ENCODE peak calls at places on chromosomes 12 and 14, in six cellular contexts. One of them, this sample, is unnamed.
A peak's percentile ranks its signal among the peaks of the same experiment; 100 is the strongest.

GRCh38 chr14:89242871-89243270 is 174.2 kb downstream of the FOXN3 start:
- DNase-seq in IMR-90: no peak
- DNase-seq in keratinocyte: no peak
- DNase-seq in AG04449: no peak
- DNase-seq in cardiac fibroblast: no peak
- DNase-seq in breast epithelium: no peak
- DNase-seq in this sample: peak; percentile 17

GRCh38 chr12:40727774-40728483 is 35.7 kb downstream of the CNTN1 start:
- DNase-seq in cardiac fibroblast: no peak
- DNase-seq in keratinocyte: no peak
- DNase-seq in breast epithelium: no peak
- DNase-seq in AG04449: no peak
- DNase-seq in IMR-90: no peak
- DNase-seq in this sample: no peak

GRCh38 chr12:19755141-19755540 is 315.8 kb downstream of the AEBP2 start:
- DNase-seq in breast epithelium: no peak
- DNase-seq in AG04449: no peak
- DNase-seq in keratinocyte: no peak
- DNase-seq in IMR-90: no peak
- DNase-seq in cardiac fibroblast: no peak
- DNase-seq in this sample: no peak

GRCh38 chr12:50971946-50972345 is 19.6 kb downstream of the HIGD1C start:
- DNase-seq in IMR-90: peak; percentile 51
- DNase-seq in AG04449: no peak
- DNase-seq in breast epithelium: no peak
- DNase-seq in cardiac fibroblast: peak; percentile 41
- DNase-seq in keratinocyte: no peak
- DNase-seq in this sample: peak; percentile 26

GRCh38 chr12:80188566-80188965 is 89.2 kb downstream of the OTOGL start:
- DNase-seq in cardiac fibroblast: no peak
- DNase-seq in IMR-90: peak; percentile 49
- DNase-seq in breast epithelium: no peak
- DNase-seq in keratinocyte: no peak
- DNase-seq in AG04449: no peak
- DNase-seq in this sample: no peak

GRCh38 chr12:48999371-49000131 is at the start of gene DDN:
- DNase-seq in breast epithelium: no peak
- DNase-seq in AG04449: no peak
- DNase-seq in cardiac fibroblast: peak; percentile 40
- DNase-seq in IMR-90: peak; percentile 52
- DNase-seq in keratinocyte: no peak
- DNase-seq in this sample: peak; percentile 55

GRCh38 chr14:61698216-61698980 is 3.1 kb downstream of the HIF1A start:
- DNase-seq in IMR-90: no peak
- DNase-seq in breast epithelium: no peak
- DNase-seq in AG04449: no peak
- DNase-seq in cardiac fibroblast: peak; percentile 63
- DNase-seq in keratinocyte: no peak
- DNase-seq in this sample: peak; percentile 60

GRCh38 chr14:104246401-104247335 is 108.3 kb downstream of the KIF26A start:
- DNase-seq in AG04449: no peak
- DNase-seq in breast epithelium: no peak
- DNase-seq in keratinocyte: no peak
- DNase-seq in cardiac fibroblast: no peak
- DNase-seq in IMR-90: no peak
- DNase-seq in this sample: no peak

GRCh38 chr12:59500335-59500734 is 95.5 kb upstream of the SLC16A7 start:
- DNase-seq in cardiac fibroblast: no peak
- DNase-seq in breast epithelium: no peak
- DNase-seq in IMR-90: no peak
- DNase-seq in AG04449: no peak
- DNase-seq in keratinocyte: no peak
- DNase-seq in this sample: no peak

GRCh38 chr12:97404093-97404492 is 58.5 kb upstream of the RMST start:
- DNase-seq in AG04449: no peak
- DNase-seq in breast epithelium: no peak
- DNase-seq in keratinocyte: no peak
- DNase-seq in cardiac fibroblast: no peak
- DNase-seq in IMR-90: no peak
- DNase-seq in this sample: no peak

GRCh38 chr14:73661872-73662271 is 17.1 kb downstream of the DNAL1 start:
- DNase-seq in cardiac fibroblast: peak; percentile 28
- DNase-seq in AG04449: no peak
- DNase-seq in IMR-90: peak; percentile 57
- DNase-seq in keratinocyte: no peak
- DNase-seq in breast epithelium: no peak
- DNase-seq in this sample: no peak

GRCh38 chr12:124636138-124636968 is 68.9 kb upstream of the NCOR2 start:
- DNase-seq in IMR-90: peak; percentile 46
- DNase-seq in AG04449: no peak
- DNase-seq in keratinocyte: peak; percentile 84
- DNase-seq in cardiac fibroblast: peak; percentile 87
- DNase-seq in breast epithelium: no peak
- DNase-seq in this sample: peak; percentile 57

GRCh38 chr12:12899530-12900380 is 8.4 kb downstream of the GPRC5A start:
- DNase-seq in cardiac fibroblast: peak; percentile 98
- DNase-seq in keratinocyte: peak; percentile 63
- DNase-seq in breast epithelium: no peak
- DNase-seq in IMR-90: peak; percentile 98
- DNase-seq in AG04449: peak; percentile 86
- DNase-seq in this sample: peak; percentile 99

GRCh38 chr12:116990971-116991966 is 80.5 kb downstream of the FBXW8 start:
- DNase-seq in breast epithelium: no peak
- DNase-seq in AG04449: peak; percentile 59
- DNase-seq in keratinocyte: no peak
- DNase-seq in IMR-90: peak; percentile 83
- DNase-seq in cardiac fibroblast: peak; percentile 14
- DNase-seq in this sample: peak; percentile 29

GRCh38 chr12:126784328-126784921 is 1482.5 kb upstream of the TMEM132C start:
- DNase-seq in keratinocyte: no peak
- DNase-seq in cardiac fibroblast: peak; percentile 62
- DNase-seq in AG04449: no peak
- DNase-seq in IMR-90: no peak
- DNase-seq in breast epithelium: no peak
- DNase-seq in this sample: peak; percentile 14

GRCh38 chr14:52272375-52272774 is 4.9 kb downstream of the PTGDR start:
- DNase-seq in AG04449: no peak
- DNase-seq in breast epithelium: no peak
- DNase-seq in keratinocyte: no peak
- DNase-seq in IMR-90: peak; percentile 40
- DNase-seq in cardiac fibroblast: peak; percentile 73
- DNase-seq in this sample: peak; percentile 68

GRCh38 chr14:91509878-91510170 is 286 bp downstream of the PPP4R3A start:
- DNase-seq in cardiac fibroblast: no peak
- DNase-seq in breast epithelium: no peak
- DNase-seq in keratinocyte: no peak
- DNase-seq in AG04449: no peak
- DNase-seq in IMR-90: no peak
- DNase-seq in this sample: no peak

GRCh38 chr12:71955946-71956345 is 17.3 kb downstream of the TPH2 start:
- DNase-seq in IMR-90: peak; percentile 89
- DNase-seq in breast epithelium: no peak
- DNase-seq in AG04449: no peak
- DNase-seq in keratinocyte: no peak
- DNase-seq in cardiac fibroblast: peak; percentile 33
- DNase-seq in this sample: peak; percentile 33

GRCh38 chr12:27595231-27595642 is 71.2 kb downstream of the PPFIBP1 start:
- DNase-seq in IMR-90: peak; percentile 89
- DNase-seq in keratinocyte: no peak
- DNase-seq in AG04449: no peak
- DNase-seq in breast epithelium: peak; percentile 67
- DNase-seq in cardiac fibroblast: peak; percentile 94
- DNase-seq in this sample: peak; percentile 95

GRCh38 chr12:45354399-45354798 is 138.5 kb downstream of the ANO6 start:
- DNase-seq in keratinocyte: no peak
- DNase-seq in breast epithelium: no peak
- DNase-seq in cardiac fibroblast: no peak
- DNase-seq in IMR-90: no peak
- DNase-seq in AG04449: no peak
- DNase-seq in this sample: no peak

GRCh38 chr12:64673490-64674169 is 63.3 kb downstream of the RASSF3 start:
- DNase-seq in breast epithelium: no peak
- DNase-seq in cardiac fibroblast: no peak
- DNase-seq in keratinocyte: no peak
- DNase-seq in IMR-90: peak; percentile 19
- DNase-seq in AG04449: no peak
- DNase-seq in this sample: peak; percentile 70

GRCh38 chr12:46266382-46266791 is 2.5 kb downstream of the SLC38A1 start:
- DNase-seq in keratinocyte: no peak
- DNase-seq in breast epithelium: no peak
- DNase-seq in cardiac fibroblast: peak; percentile 56
- DNase-seq in IMR-90: peak; percentile 61
- DNase-seq in AG04449: no peak
- DNase-seq in this sample: peak; percentile 70

GRCh38 chr14:77025744-77026165 is 2.8 kb downstream of the IRF2BPL start:
- DNase-seq in breast epithelium: no peak
- DNase-seq in keratinocyte: no peak
- DNase-seq in IMR-90: no peak
- DNase-seq in cardiac fibroblast: peak; percentile 28
- DNase-seq in AG04449: no peak
- DNase-seq in this sample: no peak

GRCh38 chr12:94101902-94102660 is 46.3 kb upstream of the PLXNC1 start:
- DNase-seq in breast epithelium: peak; percentile 78
- DNase-seq in cardiac fibroblast: peak; percentile 91
- DNase-seq in AG04449: no peak
- DNase-seq in keratinocyte: no peak
- DNase-seq in IMR-90: peak; percentile 82
- DNase-seq in this sample: peak; percentile 88

GRCh38 chr12:42741771-42742510 is 152.4 kb upstream of the PRICKLE1 start:
- DNase-seq in keratinocyte: no peak
- DNase-seq in IMR-90: peak; percentile 84
- DNase-seq in AG04449: no peak
- DNase-seq in cardiac fibroblast: peak; percentile 80
- DNase-seq in breast epithelium: no peak
- DNase-seq in this sample: peak; percentile 84

GRCh38 chr14:24179961-24180726 is 8.3 kb downstream of the REC8 start:
- DNase-seq in IMR-90: peak; percentile 90
- DNase-seq in AG04449: peak; percentile 21
- DNase-seq in keratinocyte: no peak
- DNase-seq in cardiac fibroblast: peak; percentile 88
- DNase-seq in breast epithelium: no peak
- DNase-seq in this sample: peak; percentile 69

GRCh38 chr12:121767525-121768016 is 25.9 kb downstream of the RHOF start:
- DNase-seq in breast epithelium: no peak
- DNase-seq in AG04449: no peak
- DNase-seq in cardiac fibroblast: peak; percentile 78
- DNase-seq in keratinocyte: no peak
- DNase-seq in IMR-90: peak; percentile 81
- DNase-seq in this sample: peak; percentile 57

GRCh38 chr14:66490143-66491111 is 4.3 kb downstream of the CCDC196 start:
- DNase-seq in breast epithelium: no peak
- DNase-seq in IMR-90: no peak
- DNase-seq in cardiac fibroblast: no peak
- DNase-seq in keratinocyte: no peak
- DNase-seq in AG04449: no peak
- DNase-seq in this sample: no peak

GRCh38 chr14:33647385-33647786 is 303.5 kb downstream of the EGLN3 start:
- DNase-seq in IMR-90: peak; percentile 91
- DNase-seq in AG04449: peak; percentile 89
- DNase-seq in cardiac fibroblast: peak; percentile 99
- DNase-seq in keratinocyte: peak; percentile 62
- DNase-seq in breast epithelium: no peak
- DNase-seq in this sample: peak; percentile 98

DNA sequence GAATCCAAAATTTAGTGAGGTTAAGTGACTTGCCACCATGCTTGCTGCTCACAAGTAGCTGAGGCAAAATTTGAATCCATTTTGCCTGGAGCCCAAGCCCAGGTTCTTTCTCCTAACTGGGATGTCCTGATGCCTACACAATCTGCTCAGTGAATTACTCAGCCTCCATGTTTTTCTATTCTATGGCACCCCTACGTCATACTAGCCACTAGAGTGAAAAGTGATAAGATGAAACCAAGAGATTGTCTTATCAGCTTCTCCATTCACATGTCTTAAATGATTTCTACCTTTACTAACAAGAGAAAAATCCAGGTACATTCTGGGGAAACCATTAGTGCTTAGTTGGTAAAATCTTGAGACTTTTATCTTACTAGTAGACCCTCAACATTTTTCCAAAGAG is 720.1 kb downstream of the DIO2 start:
- DNase-seq in AG04449: no peak
- DNase-seq in cardiac fibroblast: no peak
- DNase-seq in breast epithelium: no peak
- DNase-seq in IMR-90: no peak
- DNase-seq in keratinocyte: no peak
- DNase-seq in this sample: no peak
- TF ChIP-seq CTCF in AG04449: no peak
- TF ChIP-seq CTCF in cardiac fibroblast: no peak
- TF ChIP-seq CTCF in breast epithelium: no peak
- TF ChIP-seq CTCF in IMR-90: no peak
- TF ChIP-seq CTCF in keratinocyte: no peak
- TF ChIP-seq CTCF in this sample: no peak

GRCh38 chr12:103705098-103705497 is 118.0 kb downstream of the STAB2 start:
- DNase-seq in IMR-90: no peak
- DNase-seq in keratinocyte: no peak
- DNase-seq in cardiac fibroblast: no peak
- DNase-seq in breast epithelium: no peak
- DNase-seq in AG04449: no peak
- DNase-seq in this sample: no peak

GRCh38 chr12:103705927-103706326 is 118.9 kb downstream of the STAB2 start:
- DNase-seq in cardiac fibroblast: no peak
- DNase-seq in IMR-90: no peak
- DNase-seq in AG04449: no peak
- DNase-seq in breast epithelium: no peak
- DNase-seq in keratinocyte: no peak
- DNase-seq in this sample: no peak
- TF ChIP-seq CTCF in cardiac fibroblast: peak; percentile 2
- TF ChIP-seq CTCF in IMR-90: no peak
- TF ChIP-seq CTCF in AG04449: no peak
- TF ChIP-seq CTCF in breast epithelium: no peak
- TF ChIP-seq CTCF in keratinocyte: peak; percentile 36
- TF ChIP-seq CTCF in this sample: peak; percentile 29

DNA sequence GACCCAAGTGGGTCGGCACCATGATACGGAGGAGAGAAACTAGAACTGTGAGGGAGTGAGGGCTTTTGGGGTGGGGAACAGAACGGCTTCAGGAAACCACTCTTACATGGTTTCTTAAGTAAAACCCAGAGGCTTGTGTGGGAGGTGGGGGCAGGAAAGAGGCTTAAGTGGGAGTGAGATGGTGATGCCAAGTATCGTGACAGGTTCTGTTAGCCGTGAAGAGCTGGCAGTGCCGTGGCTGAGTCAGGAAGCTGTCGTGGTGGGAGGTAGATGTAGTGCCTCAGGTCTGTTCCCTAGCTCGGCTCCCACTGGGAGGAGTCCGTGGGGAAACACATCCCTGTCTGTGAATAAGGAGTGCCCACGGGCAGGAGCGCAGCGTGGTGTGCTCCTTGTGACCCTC is 185.8 kb upstream of the FKBP4 start:
- DNase-seq in AG04449: no peak
- DNase-seq in breast epithelium: no peak
- DNase-seq in keratinocyte: no peak
- DNase-seq in cardiac fibroblast: no peak
- DNase-seq in IMR-90: no peak
- DNase-seq in this sample: no peak
- TF ChIP-seq CTCF in AG04449: no peak
- TF ChIP-seq CTCF in breast epithelium: no peak
- TF ChIP-seq CTCF in keratinocyte: no peak
- TF ChIP-seq CTCF in cardiac fibroblast: no peak
- TF ChIP-seq CTCF in IMR-90: no peak
- TF ChIP-seq CTCF in this sample: no peak

GRCh38 chr12:75378354-75378753 is 12.5 kb upstream of the GLIPR1L2 start:
- DNase-seq in cardiac fibroblast: peak; percentile 10
- DNase-seq in IMR-90: peak; percentile 68
- DNase-seq in keratinocyte: no peak
- DNase-seq in AG04449: no peak
- DNase-seq in breast epithelium: no peak
- DNase-seq in this sample: peak; percentile 16

GRCh38 chr12:75374971-75375370 is 15.9 kb upstream of the GLIPR1L2 start:
- DNase-seq in AG04449: no peak
- DNase-seq in IMR-90: no peak
- DNase-seq in breast epithelium: no peak
- DNase-seq in cardiac fibroblast: no peak
- DNase-seq in keratinocyte: no peak
- DNase-seq in this sample: no peak
- TF ChIP-seq CTCF in AG04449: no peak
- TF ChIP-seq CTCF in IMR-90: no peak
- TF ChIP-seq CTCF in breast epithelium: no peak
- TF ChIP-seq CTCF in cardiac fibroblast: no peak
- TF ChIP-seq CTCF in keratinocyte: no peak
- TF ChIP-seq CTCF in this sample: no peak